ENCODE peak calls at places on chromosomes 3 and 15, in four cellular contexts. M, G, K and Y are unnamed samples.
A peak's percentile ranks its signal among the peaks of the same experiment; 100 is the strongest.

GRCh38 chr15:55084216-55084615 is 112.5 kb downstream of the RSL24D1 start:
- DNase-seq in G (no peak), M (no peak), K (no peak), Y (no peak)

GRCh38 chr15:51579012-51579411 is 43.6 kb downstream of the DMXL2 start:
- DNase-seq in M (no peak), K (no peak), G (no peak), Y (no peak)

GRCh38 chr15:66603301-66604179 is 37.7 kb upstream of the LCTL start:
- DNase-seq in M (peak; percentile 29), G (peak; percentile 72), K (peak; percentile 68), Y (peak; percentile 37)

GRCh38 chr3:52346623-52347530 is 30.8 kb downstream of the DNAH1 start:
- DNase-seq in G (no peak), K (no peak), M (no peak), Y (no peak)

GRCh38 chr3:155572085-155572484 is 172.8 kb downstream of the PLCH1 start:
- DNase-seq in G (no peak), M (no peak), K (no peak), Y (peak; percentile 3)

GRCh38 chr3:36362216-36362615 is 18.1 kb upstream of the STAC start:
- DNase-seq in G (no peak), M (no peak), K (no peak), Y (no peak)

GRCh38 chr15:59174846-59175831 is 31.5 kb upstream of the LDHAL6B start:
- DNase-seq in K (peak; percentile 69), G (no peak), M (peak; percentile 38), Y (peak; percentile 87)

GRCh38 chr15:42275780-42276395 is 2.7 kb upstream of the TMEM87A start:
- DNase-seq in G (no peak), M (no peak), K (no peak), Y (no peak)

GRCh38 chr3:39104961-39105686 is 2.3 kb downstream of the GORASP1 start:
- DNase-seq in M (no peak), G (no peak), K (no peak), Y (peak; percentile 4)

GRCh38 chr3:141148169-141148568 is 83.5 kb upstream of the PXYLP1 start:
- DNase-seq in G (no peak), K (no peak), M (no peak), Y (no peak)

GRCh38 chr15:69973102-69973714 is 124.5 kb downstream of the TLE3 start:
- DNase-seq in G (no peak), K (peak; percentile 17), M (peak; percentile 52), Y (no peak)